ENCODE peak calls at places on chromosomes 7 and 10, in six cellular contexts. A is cardiac fibroblast; I is mammary epithelial cell; O is kidney epithelial cell; N is heart left ventricle; Z is activated naive CD4-positive, alpha-beta T cell treated with Interleukin-2 at 50 U/mL for 16 hours. G is an unnamed sample.

GRCh38 chr10:3093996-3094395 is 26.6 kb downstream of the PFKP start:
- DNase-seq in A (no peak), I (no peak), O (no peak), N (no peak), Z (no peak), G (no peak)

GRCh38 chr10:35852721-35853120 is 210.6 kb upstream of the FZD8 start:
- DNase-seq in A (no peak), I (no peak), O (no peak), N (peak), Z (no peak), G (no peak)

GRCh38 chr7:134613623-134614347 is 32.9 kb upstream of the BPGM start:
- DNase-seq in A (peak), I (peak), O (peak), N (peak), Z (no peak), G (peak)

GRCh38 chr7:131170440-131171105 is 157.1 kb upstream of the MKLN1 start:
- DNase-seq in A (peak), I (no peak), O (no peak), N (no peak), Z (no peak), G (peak)

GRCh38 chr7:94295805-94296204 is 98.9 kb upstream of the COL1A2 start:
- DNase-seq in A (peak), I (peak), O (no peak), N (no peak), Z (no peak), G (peak)

GRCh38 chr10:133355991-133356390 is 1.8 kb downstream of the FUOM start:
- DNase-seq in A (no peak), I (no peak), O (no peak), N (no peak), Z (no peak), G (no peak)

GRCh38 chr7:99929730-99930053 is 272 bp upstream of the GJC3 start:
- DNase-seq in A (no peak), I (no peak), O (no peak), N (no peak), Z (no peak), G (no peak)

GRCh38 chr10:22723343-22723779 is 9.0 kb upstream of the PIP4K2A start:
- DNase-seq in A (no peak), I (no peak), O (no peak), N (no peak), Z (no peak), G (no peak)

GRCh38 chr10:560314-560992 is 129.0 kb downstream of the DIP2C start:
- DNase-seq in A (no peak), I (no peak), O (no peak), N (no peak), Z (no peak), G (no peak)

GRCh38 chr10:5811387-5811821 is 1.8 kb downstream of the GDI2 start:
- DNase-seq in A (peak), I (peak), O (no peak), N (no peak), Z (no peak), G (peak)

GRCh38 chr7:94258418-94258817 is 136.3 kb upstream of the COL1A2 start:
- DNase-seq in A (no peak), I (no peak), O (no peak), N (no peak), Z (no peak), G (no peak)